ENCODE peak calls at places on chromosome 14, in ten cellular contexts. I is heart left ventricle, G is H9, E is activated gamma-delta T cell, L is EL, W is sciatic nerve, U is NCI-H774, Z is nephron progenitor cell, V is T-cell, H is lung microvascular endothelial cell. Q is an unnamed sample.

GRCh38 chr14:65354715-65355114 is 57.8 kb upstream of the FUT8 start:
- DNase-seq in I (no peak), G (no peak), E (no peak), L (no peak), W (no peak), U (no peak), Z (no peak), V (no peak), H (no peak), Q (no peak)

GRCh38 chr14:97592341-97592980 is 795.3 kb downstream of the VRK1 start:
- DNase-seq in I (no peak), G (no peak), E (no peak), L (no peak), W (no peak), U (no peak), Z (no peak), V (no peak), H (no peak), Q (no peak)

GRCh38 chr14:68144051-68144681 is 324.6 kb downstream of the RAD51B start:
- DNase-seq in I (no peak), G (no peak), E (no peak), L (no peak), W (no peak), U (no peak), Z (no peak), V (no peak), H (peak), Q (peak)

GRCh38 chr14:38387821-38388220 is 131.9 kb upstream of the CLEC14A start:
- DNase-seq in I (no peak), G (no peak), E (no peak), L (no peak), W (no peak), U (no peak), Z (no peak), V (no peak), H (no peak), Q (no peak)

GRCh38 chr14:47539065-47539464 is 136.3 kb downstream of the MDGA2 start:
- DNase-seq in I (no peak), G (peak), E (no peak), L (no peak), W (no peak), U (no peak), Z (no peak), V (no peak), H (no peak), Q (no peak)

GRCh38 chr14:105878125-105878524 is 351.7 kb downstream of the TMEM121 start:
- DNase-seq in I (peak), G (no peak), E (no peak), L (no peak), W (peak), U (no peak), Z (no peak), V (peak), H (no peak), Q (no peak)

GRCh38 chr14:64465856-64466554 is 706 bp downstream of the AKAP5 start:
- DNase-seq in I (peak), G (peak), E (no peak), L (peak), W (no peak), U (no peak), Z (peak), V (no peak), H (peak), Q (peak)

GRCh38 chr14:51473808-51474207 is 177.9 kb upstream of the FRMD6 start:
- DNase-seq in I (no peak), G (no peak), E (no peak), L (peak), W (no peak), U (no peak), Z (no peak), V (no peak), H (peak), Q (no peak)

GRCh38 chr14:95549656-95550585 is 15.1 kb downstream of the GLRX5 start:
- DNase-seq in I (no peak), G (no peak), E (no peak), L (no peak), W (no peak), U (no peak), Z (no peak), V (no peak), H (peak), Q (no peak)

GRCh38 chr14:68248481-68249255 is 429.1 kb downstream of the RAD51B start:
- DNase-seq in I (peak), G (no peak), E (no peak), L (peak), W (peak), U (peak), Z (peak), V (no peak), H (peak), Q (peak)

Q was measured in fibroblast of gingiva.